ENCODE peak calls at places on chromosomes 11 and 22, in seven cellular contexts. Z, Y, A, T, W, Q and V are unnamed samples.

GRCh38 chr22:21051145-21051835 is 5.5 kb downstream of the LRRC74B start:
- DNase-seq in Z (no peak), A (no peak), T (no peak), W (no peak), Q (no peak), Y (no peak), V (no peak)

GRCh38 chr11:11229691-11230090 is 123.4 kb downstream of the CSNK2A3 start:
- DNase-seq in Q (peak; percentile 23), W (no peak), Z (no peak), T (no peak), A (no peak), Y (no peak), V (no peak)

GRCh38 chr11:107999759-108000455 is 8.8 kb upstream of the CUL5 start:
- DNase-seq in Y (peak; percentile 14), Z (no peak), Q (peak; percentile 72), A (no peak), W (no peak), T (peak; percentile 81), V (no peak)

GRCh38 chr22:49880281-49880680 is 26.6 kb downstream of the ZBED4 start:
- DNase-seq in A (no peak), T (peak; percentile 49), Z (no peak), Q (no peak), W (no peak), Y (no peak), V (no peak)

GRCh38 chr22:42336527-42337227 is 66.2 kb upstream of the TCF20 start:
- DNase-seq in Y (no peak), T (no peak), A (no peak), W (no peak), Z (no peak), Q (no peak), V (no peak)

GRCh38 chr22:42343551-42344081 is 73.2 kb upstream of the TCF20 start:
- DNase-seq in Z (no peak), Y (no peak), W (no peak), A (no peak), Q (no peak), T (no peak), V (no peak)

GRCh38 chr11:77522215-77522614 is 48.3 kb upstream of the PAK1 start:
- DNase-seq in Z (no peak), A (no peak), T (peak; percentile 14), Q (no peak), W (no peak), Y (no peak), V (no peak)

GRCh38 chr11:99368579-99368978 is 347.8 kb downstream of the CNTN5 start:
- DNase-seq in Z (no peak), W (no peak), T (no peak), A (no peak), Q (no peak), Y (no peak), V (no peak)

GRCh38 chr11:123478352-123478986 is 48.4 kb downstream of the GRAMD1B start:
- DNase-seq in Q (peak; percentile 77), A (peak; percentile 35), T (peak; percentile 88), W (no peak), Z (peak; percentile 48), Y (peak; percentile 38), V (no peak)

GRCh38 chr11:66317322-66317765 is 500 bp upstream of the CD248 start:
- DNase-seq in Y (no peak), Z (no peak), Q (no peak), W (no peak), T (no peak), A (no peak), V (no peak)

GRCh38 chr11:104003491-104003890 is 32.9 kb upstream of the DDI1 start:
- DNase-seq in T (no peak), Y (no peak), Q (no peak), Z (no peak), W (no peak), A (no peak), V (no peak)

GRCh38 chr11:70407814-70408213 is 9.5 kb downstream of the CTTN start:
- DNase-seq in W (no peak), Y (no peak), Q (no peak), Z (no peak), A (no peak), T (no peak), V (no peak)

GRCh38 chr11:22991196-22991595 is 130.9 kb upstream of the CCDC179 start:
- DNase-seq in Z (no peak), Q (no peak), T (no peak), A (no peak), W (no peak), Y (no peak), V (no peak)

GRCh38 chr22:20957118-20957690 is 9.9 kb upstream of the AIFM3 start:
- DNase-seq in Z (no peak), A (no peak), Q (no peak), Y (no peak), T (no peak), W (no peak), V (no peak)

GRCh38 chr11:68792400-68792955 is 41.2 kb upstream of the TESMIN start:
- DNase-seq in Y (no peak), Q (no peak), W (no peak), Z (no peak), A (no peak), T (peak; percentile 25), V (no peak)

GRCh38 chr11:115843116-115843515 is 338.9 kb upstream of the CADM1 start:
- DNase-seq in A (no peak), Q (no peak), Y (no peak), T (no peak), Z (no peak), W (no peak), V (no peak)

GRCh38 chr22:35419756-35420155 is 19.8 kb downstream of the MCM5 start:
- DNase-seq in Z (no peak), W (no peak), T (no peak), Q (no peak), A (no peak), Y (no peak), V (no peak)

GRCh38 chr11:64206457-64207246 is at the start of gene FERMT3:
- DNase-seq in Q (no peak), T (no peak), A (peak; percentile 59), Z (no peak), W (peak; percentile 45), Y (no peak), V (peak; percentile 57)

GRCh38 chr22:37197451-37198289 is 9.6 kb upstream of the C1QTNF6 start:
- DNase-seq in T (peak; percentile 95), Q (peak; percentile 74), Y (no peak), W (no peak), Z (no peak), A (peak; percentile 80), V (peak; percentile 86)

GRCh38 chr11:96012086-96012824 is 88.3 kb upstream of the MTMR2 start:
- DNase-seq in T (peak; percentile 86), Q (no peak), Y (peak; percentile 23), Z (no peak), W (peak; percentile 19), A (peak; percentile 32), V (no peak)

GRCh38 chr22:23685205-23685784 is 5.5 kb upstream of the RGL4 start:
- DNase-seq in A (no peak), Y (no peak), W (no peak), Q (no peak), T (no peak), Z (no peak), V (peak; percentile 40)

GRCh38 chr11:64477675-64478074 is 113.3 kb upstream of the SLC22A12 start:
- DNase-seq in Z (peak; percentile 28), Q (no peak), Y (no peak), T (no peak), W (no peak), A (no peak), V (peak; percentile 30)

GRCh38 chr11:69674267-69674885 is 777 bp downstream of the LTO1 start:
- DNase-seq in Z (no peak), A (no peak), Q (no peak), T (no peak), W (no peak), Y (no peak), V (no peak)

GRCh38 chr22:19717691-19718254 is 3.5 kb downstream of the SEPTIN5 start:
- DNase-seq in Z (peak; percentile 86), Q (peak; percentile 11), A (peak; percentile 74), T (peak; percentile 72), W (peak; percentile 72), Y (peak; percentile 77), V (peak; percentile 74)

GRCh38 chr11:114209904-114210303 is 86.3 kb upstream of the NNMT start:
- DNase-seq in Q (no peak), W (no peak), A (no peak), T (no peak), Z (no peak), Y (no peak), V (peak; percentile 74)

GRCh38 chr11:126949066-126949945 is 51.3 kb downstream of the KIRREL3 start:
- DNase-seq in Q (peak; percentile 65), W (no peak), Y (no peak), Z (no peak), A (no peak), T (no peak), V (no peak)

GRCh38 chr11:12220305-12220704 is 109.9 kb downstream of the MICAL2 start:
- DNase-seq in A (no peak), T (no peak), Y (no peak), Q (no peak), W (no peak), Z (no peak), V (peak; percentile 82)